ENCODE peak calls at places on chromosomes 12 and 14, in six cellular contexts. D is GM12878; U is Peyer's patch; N is right lobe of liver; J is CD8-positive, alpha-beta memory T cell; E is body of pancreas. G is an unnamed sample. For H3K36me3, the result is how much of the 10 kb centered on the place peaks cover.

GRCh38 chr12:21774358-21775129 is at the start of gene KCNJ8:
- DNase-seq in D (no peak), U (peak), N (peak), J (no peak), E (peak), G (peak)

GRCh38 chr14:103629503-103630121 is 601 bp downstream of the KLC1 start:
- DNase-seq in D (no peak), U (peak), N (peak), J (peak), E (peak), G (peak)

GRCh38 chr14:65177551-65177950 is 75.2 kb upstream of the MAX start:
- DNase-seq in D (no peak), U (no peak), N (no peak), J (no peak), E (no peak), G (no peak)

GRCh38 chr14:39140170-39140569 is 26.0 kb downstream of the GEMIN2 start:
- DNase-seq in D (no peak), U (no peak), N (no peak), J (no peak), E (no peak), G (no peak)

GRCh38 chr12:19301688-19302640 is 137.3 kb upstream of the AEBP2 start:
- DNase-seq in D (no peak), U (no peak), N (no peak), J (no peak), E (no peak), G (no peak)

GRCh38 chr14:72615511-72616121 is 278.3 kb downstream of the DPF3 start:
- DNase-seq in D (no peak), U (no peak), N (no peak), J (no peak), E (no peak), G (no peak)

GRCh38 chr12:29148065-29148957 is 767 bp upstream of the FAR2 start:
- DNase-seq in D (no peak), U (peak), N (no peak), J (no peak), E (no peak), G (peak)

GRCh38 chr14:101074124-101075024 is 170.9 kb upstream of the RTL1 start:
- DNase-seq in D (no peak), U (peak), N (peak), J (no peak), E (no peak), G (peak)

GRCh38 chr14:54450535-54450934 is 9.4 kb upstream of the CNIH1 start:
- DNase-seq in D (peak), U (no peak), N (no peak), J (no peak), E (peak), G (no peak)

GRCh38 chr14:92551066-92551841 is 37.7 kb downstream of the RIN3 start:
- DNase-seq in D (peak), U (no peak), N (no peak), J (no peak), E (no peak), G (no peak)

GRCh38 chr14:99210333-99210732 is 61.7 kb downstream of the BCL11B start:
- DNase-seq in D (no peak), U (no peak), N (no peak), J (no peak), E (no peak), G (no peak)

GRCh38 chr12:29681370-29681769 is 102.4 kb downstream of the TMTC1 start:
- DNase-seq in D (no peak), U (no peak), N (no peak), J (no peak), E (no peak), G (no peak)

GRCh38 chr12:3034067-3034750 is 43.0 kb upstream of the TSPAN9 start:
- DNase-seq in D (no peak), U (peak), N (no peak), J (no peak), E (peak), G (peak)

GRCh38 chr12:63844391-63845341 is at the start of gene SRGAP1:
- DNase-seq in D (no peak), U (peak), N (peak), J (no peak), E (peak), G (peak)

GRCh38 chr14:94548999-94549985 is 11.9 kb upstream of the SERPINA4 start:
- DNase-seq in D (no peak), U (peak), N (peak), J (no peak), E (peak), G (no peak)

GRCh38 chr12:52800259-52800917 is 4.5 kb upstream of the KRT3 start:
- DNase-seq in D (no peak), U (no peak), N (no peak), J (no peak), E (no peak), G (peak)

GRCh38 chr14:100484531-100485267 is 102.5 kb downstream of the BEGAIN start:
- DNase-seq in D (no peak), U (no peak), N (no peak), J (no peak), E (no peak), G (no peak)

GRCh38 chr12:23083267-23083666 is 458.3 kb downstream of the ETNK1 start:
- DNase-seq in D (no peak), U (no peak), N (no peak), J (no peak), E (peak), G (no peak)

GRCh38 chr12:55720071-55720564 is at the start of gene RDH5:
- DNase-seq in D (no peak), U (peak), N (peak), J (no peak), E (peak), G (no peak)

GRCh38 chr14:55571125-55571889 is 8.7 kb upstream of the KTN1 start:
- DNase-seq in D (no peak), U (no peak), N (no peak), J (no peak), E (no peak), G (no peak)

GRCh38 chr14:68749487-68750475 is 43.1 kb downstream of the ZFP36L1 start:
- DNase-seq in D (no peak), U (no peak), N (no peak), J (no peak), E (no peak), G (no peak)

GRCh38 chr12:14958361-14959125 is 2.9 kb downstream of the ARHGDIB start:
- DNase-seq in D (no peak), U (no peak), N (no peak), J (peak), E (no peak), G (no peak)

GRCh38 chr12:57474862-57475261 is 4.8 kb downstream of the ARHGAP9 start:
- DNase-seq in D (no peak), U (no peak), N (no peak), J (no peak), E (no peak), G (no peak)

GRCh38 chr12:109900752-109901580 is 892 bp downstream of the TCHP start:
- DNase-seq in D (no peak), U (no peak), N (no peak), J (no peak), E (no peak), G (no peak)

GRCh38 chr12:109902866-109903265 is 2.8 kb downstream of the TCHP start:
- DNase-seq in D (no peak), U (no peak), N (no peak), J (no peak), E (no peak), G (no peak)

GRCh38 chr12:109899783-109900751 is at the start of gene TCHP:
- DNase-seq in D (peak), U (peak), N (peak), J (peak), E (peak), G (peak)

GRCh38 chr12:109910254-109910968 is 10.3 kb downstream of the TCHP start:
- DNase-seq in D (no peak), U (no peak), N (peak), J (no peak), E (no peak), G (no peak)

DNA sequence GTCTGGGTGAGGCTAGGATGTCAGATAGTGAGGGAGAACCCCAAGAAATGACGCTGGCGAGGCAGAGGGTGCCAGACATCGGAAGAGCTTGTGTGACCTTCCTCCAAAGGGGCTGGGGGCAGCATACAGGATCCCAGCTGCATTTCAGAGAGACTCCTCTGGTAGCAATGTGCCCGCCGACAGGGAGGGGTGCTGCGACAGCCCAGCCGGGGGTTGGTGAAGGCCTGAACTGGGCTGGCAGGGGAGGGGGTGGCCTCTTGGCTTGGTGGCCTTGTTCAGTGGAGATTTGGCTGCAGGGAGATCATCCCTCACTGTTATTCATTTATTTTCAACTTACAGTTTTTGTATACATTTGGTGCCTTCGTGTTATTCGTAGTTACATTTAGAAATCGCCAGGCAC is 5.2 kb downstream of the TCHP start:
- DNase-seq in D (no peak), U (no peak), N (no peak), J (no peak), E (no peak), G (no peak)
- H3K36me3 ChIP-seq in D (under half), U (under half), N (under half), J (under half), E (under half), G (half or more)

GRCh38 chr12:118044075-118044474 is 16.9 kb downstream of the WSB2 start:
- DNase-seq in D (no peak), U (no peak), N (no peak), J (no peak), E (no peak), G (no peak)
- H3K36me3 ChIP-seq in D (under half), U (under half), N (under half), J (under half), E (under half), G (half or more)

DNA sequence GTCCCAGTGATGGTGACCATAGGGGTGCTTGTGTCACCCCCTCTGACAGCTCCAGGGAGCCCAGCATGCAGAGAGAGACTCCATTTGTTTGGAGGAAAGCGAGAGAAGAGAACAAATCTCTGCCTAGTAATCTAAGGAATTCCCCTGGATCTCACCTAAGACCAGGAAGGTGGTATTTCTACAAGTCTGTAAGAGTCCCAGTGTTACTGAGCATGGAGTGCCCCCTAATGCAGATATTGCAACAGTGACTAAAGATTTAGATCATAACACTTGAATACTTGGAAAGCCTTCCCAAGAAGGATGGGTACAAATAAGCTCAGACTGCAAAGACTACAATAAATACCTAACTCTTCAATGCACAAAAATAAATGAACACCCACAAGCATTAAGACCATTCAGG is 360.4 kb upstream of the GARIN6 start:
- DNase-seq in D (no peak), U (no peak), N (no peak), J (no peak), E (no peak), G (no peak)
- H3K36me3 ChIP-seq in D (under half), U (under half), N (under half), J (under half), E (under half), G (under half)

GRCh38 chr12:132125736-132126135 is 18.4 kb downstream of the DDX51 start:
- DNase-seq in D (no peak), U (no peak), N (peak), J (no peak), E (no peak), G (peak)
- H3K36me3 ChIP-seq in D (under half), U (under half), N (under half), J (under half), E (under half), G (under half)

GRCh38 chr12:130703733-130704375 is 12.2 kb downstream of the RIMBP2 start:
- DNase-seq in D (no peak), U (no peak), N (no peak), J (no peak), E (no peak), G (no peak)
- H3K36me3 ChIP-seq in D (under half), U (under half), N (under half), J (under half), E (under half), G (under half)

GRCh38 chr14:89957791-89958190 is 2.1 kb downstream of the TDP1 start:
- DNase-seq in D (no peak), U (no peak), N (no peak), J (no peak), E (no peak), G (no peak)
- H3K36me3 ChIP-seq in D (under half), U (under half), N (under half), J (under half), E (under half), G (under half)

DNA sequence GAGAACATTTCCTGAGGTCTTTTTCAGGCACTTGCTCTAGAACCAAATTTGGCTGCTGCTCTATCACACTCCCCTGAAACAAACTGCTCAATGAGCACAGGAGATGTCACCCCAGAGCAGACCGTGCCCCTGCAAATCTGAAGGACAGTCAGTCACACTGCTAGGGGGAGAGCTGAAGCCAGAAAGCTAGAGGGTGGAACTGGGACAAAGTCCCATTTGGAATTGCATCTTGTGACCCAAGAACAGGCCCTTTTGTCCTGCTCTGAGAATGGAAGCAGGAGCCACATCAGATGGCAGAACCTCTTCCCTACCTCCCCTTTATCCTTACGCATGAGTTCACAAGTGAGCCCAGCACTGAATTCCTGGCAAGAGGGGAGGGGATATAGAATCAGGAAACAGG is 64.7 kb downstream of the MAP3K9 start:
- DNase-seq in D (no peak), U (no peak), N (no peak), J (no peak), E (no peak), G (no peak)
- H3K36me3 ChIP-seq in D (under half), U (under half), N (under half), J (under half), E (under half), G (under half)

G was measured in upper lobe of right lung.